ENCODE peak calls at places on chromosomes 7 and 10, in eight cellular contexts. O is prostate gland, Q is neuronal stem cell, H is IMR-90, F is cardiac muscle cell, W is HL-60, I is esophagus squamous epithelium, G is MM.1S. X is an unnamed sample.

GRCh38 chr7:132782777-132783633 is 206.7 kb upstream of the PLXNA4 start:
- DNase-seq in W (no peak), F (peak), G (no peak), I (no peak), Q (no peak), H (peak), O (no peak), X (peak)

GRCh38 chr7:113698556-113699220 is 220.1 kb downstream of the PPP1R3A start:
- DNase-seq in I (no peak), W (no peak), O (no peak), G (peak), Q (peak), H (peak), F (peak), X (peak)

GRCh38 chr7:84218681-84219080 is 24.1 kb upstream of the SEMA3A start:
- DNase-seq in O (no peak), H (peak), Q (no peak), I (no peak), W (peak), F (peak), G (no peak), X (peak)

GRCh38 chr7:151372612-151373265 is 31.1 kb downstream of the NUB1 start:
- DNase-seq in G (no peak), O (no peak), F (no peak), Q (no peak), H (no peak), W (no peak), I (no peak), X (no peak)

GRCh38 chr10:34801066-34801738 is 13.9 kb downstream of the PARD3 start:
- DNase-seq in I (no peak), W (no peak), O (no peak), G (no peak), F (peak), H (no peak), Q (no peak), X (peak)

GRCh38 chr10:24756283-24756682 is 32.6 kb upstream of the ARHGAP21 start:
- DNase-seq in G (no peak), O (no peak), F (no peak), Q (no peak), H (no peak), I (no peak), W (no peak), X (no peak)

GRCh38 chr10:21034241-21034640 is 137.1 kb upstream of the NEBL start:
- DNase-seq in H (no peak), W (no peak), O (no peak), Q (no peak), I (no peak), G (no peak), F (no peak), X (no peak)

GRCh38 chr10:53508197-53508596 is 735.6 kb upstream of the MBL2 start:
- DNase-seq in G (no peak), H (no peak), W (no peak), F (no peak), Q (no peak), I (no peak), O (no peak), X (no peak)

GRCh38 chr7:79459381-79459780 is 5.9 kb upstream of the MAGI2 start:
- DNase-seq in G (no peak), Q (no peak), H (peak), F (no peak), W (no peak), I (no peak), O (no peak), X (no peak)

GRCh38 chr10:75755528-75755927 is 324.1 kb downstream of the LRMDA start:
- DNase-seq in F (no peak), I (no peak), W (peak), O (no peak), G (no peak), Q (no peak), H (no peak), X (no peak)

GRCh38 chr7:131537581-131537980 is 18.8 kb downstream of the PODXL start:
- DNase-seq in Q (no peak), O (no peak), F (no peak), W (no peak), I (no peak), H (no peak), G (no peak), X (no peak)

GRCh38 chr10:60508831-60509230 is 119.2 kb upstream of the ANK3 start:
- DNase-seq in Q (no peak), G (no peak), O (no peak), I (no peak), F (no peak), W (no peak), H (no peak), X (no peak)

GRCh38 chr10:5547934-5548660 is 23.3 kb downstream of the CALML3 start:
- DNase-seq in W (no peak), G (no peak), H (no peak), Q (no peak), I (no peak), F (peak), O (peak), X (peak)

GRCh38 chr10:5545426-5545777 is 20.6 kb downstream of the CALML3 start:
- DNase-seq in G (no peak), I (no peak), W (no peak), Q (no peak), H (no peak), F (no peak), O (no peak), X (no peak)

GRCh38 chr10:5547684-5547933 is 22.8 kb downstream of the CALML3 start:
- DNase-seq in Q (no peak), H (no peak), G (no peak), F (no peak), O (no peak), W (no peak), I (no peak), X (peak)

GRCh38 chr10:5545778-5546710 is 21.3 kb downstream of the CALML3 start:
- DNase-seq in F (peak), H (peak), G (no peak), O (peak), Q (no peak), I (no peak), W (no peak), X (peak)

GRCh38 chr10:5546891-5547683 is 22.3 kb downstream of the CALML3 start:
- DNase-seq in O (peak), G (no peak), W (no peak), F (no peak), H (peak), I (no peak), Q (no peak), X (peak)
- H3K4me3 ChIP-seq in O (no peak), G (peak), W (no peak), F (no peak), H (no peak), I (peak), Q (no peak), X (no peak)

DNA sequence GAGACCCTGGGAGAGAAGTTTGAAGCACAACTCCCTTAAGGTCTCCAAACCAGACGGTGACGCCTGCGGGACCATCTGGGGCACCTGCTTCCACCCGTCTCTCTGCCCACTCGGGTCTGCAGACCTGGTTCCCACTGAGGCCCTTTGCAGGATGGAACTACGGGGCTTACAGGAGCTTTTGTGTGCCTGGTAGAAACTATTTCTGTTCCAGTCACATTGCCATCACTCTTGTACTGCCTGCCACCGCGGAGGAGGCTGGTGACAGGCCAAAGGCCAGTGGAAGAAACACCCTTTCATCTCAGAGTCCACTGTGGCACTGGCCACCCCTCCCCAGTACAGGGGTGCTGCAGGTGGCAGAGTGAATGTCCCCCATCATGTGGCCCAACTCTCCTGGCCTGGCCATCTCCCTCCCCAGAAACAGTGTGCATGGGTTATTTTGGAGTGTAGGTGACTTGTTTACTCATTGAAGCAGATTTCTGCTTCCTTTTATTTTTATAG is 10.8 kb downstream of the SERPINE1 start:
- DNase-seq in I (no peak), G (no peak), H (no peak), O (no peak), F (peak), Q (no peak), W (no peak), X (peak)
- H3K4me3 ChIP-seq in I (peak), G (no peak), H (no peak), O (no peak), F (no peak), Q (no peak), W (no peak), X (no peak)

DNA sequence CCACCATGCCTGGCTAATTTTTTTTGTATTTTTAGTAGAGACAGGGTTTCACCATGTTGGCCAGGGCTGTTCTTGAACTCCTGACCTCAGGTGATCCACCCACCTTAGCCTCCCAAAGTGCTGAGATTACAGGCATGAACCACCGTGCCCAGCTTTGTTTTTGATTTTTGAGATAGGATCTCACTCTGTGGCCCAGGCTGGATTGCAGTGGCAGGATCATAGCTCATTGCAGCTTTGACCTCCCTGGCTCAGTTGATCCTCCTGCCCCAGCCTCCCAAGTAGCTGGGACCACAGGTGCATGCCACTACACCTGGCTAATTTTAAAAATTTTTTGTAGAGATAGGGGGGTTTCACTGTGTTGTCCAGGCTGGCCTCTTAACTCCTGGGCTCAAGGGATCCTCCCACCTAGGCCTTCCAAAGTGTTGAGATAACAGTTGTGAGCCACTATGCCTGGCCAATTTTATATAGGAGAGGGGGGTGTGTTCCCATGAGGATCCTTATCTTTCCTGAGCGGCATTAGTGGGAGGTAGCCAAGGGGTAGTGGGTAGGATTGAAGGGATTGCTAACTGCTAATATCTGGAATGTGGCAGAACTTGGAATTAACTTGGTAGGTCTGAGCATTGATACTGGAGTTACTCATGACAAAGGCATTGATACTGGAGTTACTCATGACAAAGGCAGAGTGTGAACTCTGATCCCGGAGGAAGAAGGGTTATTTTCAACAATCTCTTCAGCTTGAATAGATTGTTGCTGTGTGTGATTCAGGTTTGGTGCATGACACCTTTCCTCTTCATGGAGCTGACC is 1.0 kb upstream of the NOLC1 start:
- DNase-seq in F (peak), O (no peak), H (peak), I (no peak), Q (no peak), G (no peak), W (no peak), X (peak)
- H3K4me3 ChIP-seq in F (peak), O (peak), H (peak), I (peak), Q (peak), G (peak), W (peak), X (peak)

DNA sequence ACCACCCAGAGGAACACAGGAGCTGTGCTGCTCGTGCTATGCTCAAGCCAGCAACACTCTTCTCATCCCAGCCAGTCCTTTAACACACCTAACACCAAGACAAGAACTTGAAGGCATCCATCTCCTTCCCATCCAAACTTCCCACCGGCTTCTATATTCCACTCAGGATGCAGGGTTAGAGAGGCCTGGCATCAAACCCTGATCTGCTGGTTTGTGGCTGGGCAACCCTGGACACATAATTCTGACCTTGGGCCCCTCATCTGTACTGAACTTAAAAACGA is 5.6 kb upstream of the MYO1G start:
- DNase-seq in I (no peak), W (no peak), O (no peak), G (no peak), H (no peak), F (no peak), Q (no peak), X (no peak)
- H3K4me3 ChIP-seq in I (peak), W (peak), O (no peak), G (peak), H (no peak), F (no peak), Q (no peak), X (no peak)

GRCh38 chr10:117175901-117176534 is 21.3 kb upstream of the KCNK18 start:
- DNase-seq in O (peak), Q (peak), G (peak), W (peak), I (no peak), F (peak), H (peak), X (peak)
- H3K4me3 ChIP-seq in O (peak), Q (no peak), G (peak), W (peak), I (peak), F (peak), H (no peak), X (no peak)

DNA sequence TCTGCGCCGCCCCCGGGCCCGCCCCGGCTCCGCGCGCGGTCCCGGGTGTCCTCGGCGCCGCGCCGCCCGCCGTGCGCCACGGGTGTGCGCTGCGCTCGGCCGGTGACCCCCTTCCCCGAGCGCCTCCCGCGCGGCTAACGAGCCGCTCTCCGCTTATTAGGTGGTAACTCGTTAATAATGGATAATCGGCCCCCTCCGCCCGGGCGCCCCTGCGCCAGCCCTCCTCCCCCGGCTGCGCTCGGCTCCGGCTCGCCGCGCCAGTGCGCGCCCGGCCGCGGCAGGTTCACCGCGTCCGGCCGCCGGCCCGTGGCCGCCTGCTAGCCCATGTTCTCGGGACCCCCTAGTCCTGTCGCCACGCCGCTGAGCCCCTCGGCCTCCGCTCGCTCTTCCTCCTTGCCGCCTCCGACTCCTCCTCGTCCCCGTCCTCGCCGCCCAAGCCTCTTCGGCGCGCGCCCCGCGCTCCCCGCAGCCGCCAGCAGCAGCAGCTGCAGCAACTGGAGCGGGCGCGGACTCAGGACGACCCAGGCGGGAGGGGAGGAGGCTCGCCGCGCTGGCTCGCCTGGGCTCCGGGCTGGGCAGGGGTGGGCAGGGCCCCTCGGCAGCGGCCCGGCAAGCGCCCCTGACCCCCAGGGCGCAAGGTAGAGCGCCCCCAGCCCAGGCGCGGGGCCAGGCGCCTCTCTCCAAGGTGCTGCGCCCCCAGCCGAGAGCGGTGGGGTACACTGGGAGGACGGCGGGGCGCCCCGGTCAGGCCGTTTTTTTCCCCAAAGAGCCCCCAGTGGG is 568 bp upstream of the KCNMA1 start:
- DNase-seq in H (peak), I (no peak), G (no peak), O (no peak), F (peak), W (no peak), Q (no peak), X (peak)
- H3K4me3 ChIP-seq in H (peak), I (peak), G (peak), O (peak), F (peak), W (no peak), Q (no peak), X (peak)